ENCODE peak calls at places on chromosomes 13 and 19, in nine cellular contexts. I, M, R, B, Q, D, L, V and N are unnamed samples. For H3K4me1, the result is how much of the 10 kb centered on the place peaks cover.

GRCh38 chr13:40640845-40641458 is 25.5 kb downstream of the FOXO1 start:
- DNase-seq in I (no peak), M (no peak), R (no peak), B (no peak), Q (peak), D (no peak), L (no peak), V (no peak), N (no peak)

GRCh38 chr13:72920097-72920496 is 138.2 kb downstream of the PIBF1 start:
- DNase-seq in I (no peak), M (peak), R (no peak), B (peak), Q (no peak), D (no peak), L (no peak), V (peak), N (no peak)

GRCh38 chr13:49651775-49652690 is 23.7 kb downstream of the ARL11 start:
- DNase-seq in I (no peak), M (no peak), R (peak), B (no peak), Q (no peak), D (no peak), L (no peak), V (no peak), N (no peak)

GRCh38 chr13:43023244-43023931 is at the start of gene DNAJC15:
- DNase-seq in I (peak), M (peak), R (peak), B (peak), Q (peak), D (peak), L (peak), V (peak), N (peak)

GRCh38 chr19:2487090-2487489 is 11.2 kb downstream of the GADD45B start:
- DNase-seq in I (no peak), M (no peak), R (no peak), B (no peak), Q (no peak), D (no peak), L (no peak), V (no peak), N (no peak)

GRCh38 chr19:41273076-41273475 is 8.9 kb downstream of the HNRNPUL1 start:
- DNase-seq in I (no peak), M (no peak), R (no peak), B (no peak), Q (no peak), D (no peak), L (no peak), V (no peak), N (no peak)

GRCh38 chr13:23279321-23279720 is 98.5 kb downstream of the SGCG start:
- DNase-seq in I (no peak), M (no peak), R (no peak), B (no peak), Q (no peak), D (no peak), L (no peak), V (no peak), N (no peak)

GRCh38 chr13:99750951-99751350 is 220.6 kb downstream of the ZIC5 start:
- DNase-seq in I (no peak), M (no peak), R (no peak), B (no peak), Q (no peak), D (no peak), L (no peak), V (no peak), N (no peak)

GRCh38 chr13:79867248-79867647 is 386.3 kb downstream of the NDFIP2 start:
- DNase-seq in I (no peak), M (no peak), R (no peak), B (no peak), Q (no peak), D (no peak), L (no peak), V (no peak), N (no peak)

GRCh38 chr19:497476-497860 is 1.2 kb downstream of the MADCAM1 start:
- DNase-seq in I (no peak), M (no peak), R (no peak), B (no peak), Q (no peak), D (no peak), L (no peak), V (peak), N (no peak)

GRCh38 chr13:51249254-51249653 is 27.1 kb downstream of the FAM124A start:
- DNase-seq in I (no peak), M (no peak), R (no peak), B (no peak), Q (peak), D (no peak), L (no peak), V (no peak), N (no peak)

GRCh38 chr13:92354583-92354982 is 872.0 kb upstream of the GPC6 start:
- DNase-seq in I (no peak), M (no peak), R (no peak), B (no peak), Q (no peak), D (no peak), L (no peak), V (no peak), N (no peak)

GRCh38 chr19:51131780-51132680 is 7.3 kb downstream of the SIGLEC9 start:
- DNase-seq in I (peak), M (peak), R (peak), B (peak), Q (no peak), D (peak), L (no peak), V (peak), N (peak)

GRCh38 chr19:9165256-9165655 is 13.5 kb upstream of the OR7D2 start:
- DNase-seq in I (no peak), M (no peak), R (no peak), B (no peak), Q (no peak), D (no peak), L (peak), V (no peak), N (no peak)

GRCh38 chr19:12055784-12056183 is 3.0 kb upstream of the ZNF878 start:
- DNase-seq in I (no peak), M (no peak), R (no peak), B (no peak), Q (peak), D (no peak), L (peak), V (no peak), N (no peak)

GRCh38 chr13:75458696-75459422 is 23.1 kb downstream of the TBC1D4 start:
- DNase-seq in I (peak), M (peak), R (peak), B (peak), Q (no peak), D (peak), L (no peak), V (peak), N (no peak)

GRCh38 chr13:100721885-100722512 is 47.4 kb upstream of the TMTC4 start:
- DNase-seq in I (peak), M (peak), R (peak), B (peak), Q (peak), D (peak), L (no peak), V (no peak), N (peak)

GRCh38 chr19:3572132-3572854 is 451 bp upstream of the HMG20B start:
- DNase-seq in I (peak), M (peak), R (peak), B (peak), Q (peak), D (peak), L (peak), V (peak), N (peak)

GRCh38 chr13:46905249-46905648 is 8.4 kb upstream of the HTR2A start:
- DNase-seq in I (no peak), M (no peak), R (no peak), B (no peak), Q (peak), D (no peak), L (no peak), V (no peak), N (no peak)

GRCh38 chr19:19160489-19161035 is 9.5 kb downstream of the MEF2B start:
- DNase-seq in I (no peak), M (no peak), R (no peak), B (no peak), Q (no peak), D (no peak), L (no peak), V (no peak), N (no peak)

GRCh38 chr13:107271226-107271625 is 703.3 kb upstream of the ARGLU1 start:
- DNase-seq in I (no peak), M (no peak), R (no peak), B (no peak), Q (peak), D (peak), L (no peak), V (no peak), N (no peak)

GRCh38 chr13:25114220-25114619 is 18.3 kb downstream of the PABPC3 start:
- DNase-seq in I (peak), M (peak), R (peak), B (peak), Q (peak), D (peak), L (peak), V (peak), N (peak)

GRCh38 chr13:42969558-42970172 is 22.4 kb downstream of the EPSTI1 start:
- DNase-seq in I (peak), M (peak), R (peak), B (peak), Q (peak), D (peak), L (no peak), V (peak), N (peak)

GRCh38 chr13:60318186-60318585 is 78.8 kb upstream of the TDRD3 start:
- DNase-seq in I (no peak), M (no peak), R (no peak), B (no peak), Q (no peak), D (no peak), L (no peak), V (no peak), N (no peak)

GRCh38 chr19:12837225-12837624 is 1.1 kb upstream of the MAST1 start:
- DNase-seq in I (no peak), M (no peak), R (no peak), B (no peak), Q (peak), D (no peak), L (no peak), V (no peak), N (no peak)

GRCh38 chr13:65959305-65959704 is 1270.8 kb downstream of the PCDH9 start:
- DNase-seq in I (no peak), M (no peak), R (no peak), B (no peak), Q (peak), D (no peak), L (no peak), V (no peak), N (no peak)

GRCh38 chr19:36215276-36216171 is 618 bp downstream of the ZNF146 start:
- DNase-seq in I (no peak), M (no peak), R (peak), B (no peak), Q (peak), D (peak), L (no peak), V (no peak), N (peak)

GRCh38 chr19:23283925-23284324 is 33.7 kb upstream of the ZNF724 start:
- DNase-seq in I (peak), M (peak), R (peak), B (peak), Q (peak), D (peak), L (no peak), V (peak), N (no peak)

GRCh38 chr13:58953638-58954037 is 1210.1 kb downstream of the DIAPH3 start:
- DNase-seq in I (no peak), M (no peak), R (no peak), B (no peak), Q (no peak), D (no peak), L (no peak), V (no peak), N (no peak)

GRCh38 chr19:1690570-1691307 is 38.3 kb upstream of the TCF3 start:
- DNase-seq in I (peak), M (peak), R (no peak), B (peak), Q (peak), D (peak), L (no peak), V (no peak), N (peak)

GRCh38 chr13:79194272-79194671 is 211.8 kb downstream of the RBM26 start:
- DNase-seq in I (no peak), M (no peak), R (no peak), B (peak), Q (no peak), D (no peak), L (no peak), V (no peak), N (no peak)

GRCh38 chr13:105982219-105982618 is 553.2 kb downstream of the EFNB2 start:
- DNase-seq in I (no peak), M (no peak), R (no peak), B (no peak), Q (no peak), D (peak), L (no peak), V (no peak), N (no peak)

GRCh38 chr13:65453982-65454381 is 1776.2 kb downstream of the PCDH9 start:
- DNase-seq in I (no peak), M (no peak), R (no peak), B (no peak), Q (no peak), D (no peak), L (no peak), V (no peak), N (no peak)

GRCh38 chr19:15464394-15465385 is at the start of gene RASAL3:
- DNase-seq in I (peak), M (no peak), R (no peak), B (peak), Q (no peak), D (no peak), L (no peak), V (no peak), N (no peak)

GRCh38 chr13:42099962-42100675 is 51.7 kb downstream of the DGKH start:
- DNase-seq in I (no peak), M (no peak), R (no peak), B (no peak), Q (no peak), D (no peak), L (no peak), V (no peak), N (no peak)

GRCh38 chr19:49915271-49915670 is 13.7 kb upstream of the ATF5 start:
- DNase-seq in I (no peak), M (no peak), R (no peak), B (no peak), Q (no peak), D (no peak), L (no peak), V (no peak), N (no peak)

GRCh38 chr19:49916839-49917733 is 11.9 kb upstream of the ATF5 start:
- DNase-seq in I (no peak), M (no peak), R (no peak), B (no peak), Q (no peak), D (peak), L (no peak), V (no peak), N (no peak)

GRCh38 chr19:49911381-49912145 is 14.9 kb upstream of the IL4I1 start:
- DNase-seq in I (no peak), M (peak), R (no peak), B (no peak), Q (no peak), D (no peak), L (no peak), V (no peak), N (no peak)

GRCh38 chr19:49912965-49913685 is 15.9 kb upstream of the ATF5 start:
- DNase-seq in I (no peak), M (no peak), R (no peak), B (no peak), Q (no peak), D (no peak), L (no peak), V (no peak), N (peak)

DNA sequence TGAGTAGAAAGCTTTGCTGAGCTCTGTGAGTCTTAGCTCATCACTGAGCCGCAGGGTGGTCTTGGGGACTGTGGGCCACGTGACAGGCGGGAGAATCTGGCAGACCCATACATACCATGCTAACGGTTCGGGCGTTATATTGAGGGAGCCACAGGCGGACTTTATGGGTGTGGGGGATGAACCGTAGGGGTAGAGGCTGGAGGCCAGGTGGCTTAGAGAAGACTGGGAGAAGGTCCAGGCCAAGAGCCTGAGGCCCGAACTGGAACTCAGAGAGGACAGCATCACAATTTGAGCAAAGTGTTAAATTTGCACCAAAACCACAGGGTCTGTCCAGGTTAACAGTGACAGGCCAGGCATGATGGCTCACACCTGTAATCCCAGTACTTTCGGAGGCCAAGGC is 15.3 kb upstream of the ATF5 start:
- DNase-seq in I (no peak), M (no peak), R (no peak), B (no peak), Q (no peak), D (no peak), L (no peak), V (no peak), N (no peak)
- H3K4me1 ChIP-seq in I (under half), M (under half), R (under half), B (under half), Q (under half), D (under half), L (under half), V (under half), N (under half)

GRCh38 chr13:39369161-39369890 is 233.7 kb downstream of the LHFPL6 start:
- DNase-seq in I (no peak), M (no peak), R (no peak), B (no peak), Q (no peak), D (no peak), L (no peak), V (no peak), N (no peak)
- H3K4me1 ChIP-seq in I (under half), M (under half), R (under half), B (under half), Q (under half), D (under half), L (under half), V (under half), N (under half)

GRCh38 chr19:10192922-10193321 is 1.8 kb downstream of the DNMT1 start:
- DNase-seq in I (no peak), M (no peak), R (no peak), B (no peak), Q (no peak), D (no peak), L (no peak), V (no peak), N (no peak)

GRCh38 chr19:10191347-10191746 is 3.4 kb downstream of the DNMT1 start:
- DNase-seq in I (no peak), M (peak), R (peak), B (no peak), Q (peak), D (no peak), L (peak), V (no peak), N (peak)

GRCh38 chr19:10187315-10187714 is 7.4 kb downstream of the DNMT1 start:
- DNase-seq in I (no peak), M (no peak), R (no peak), B (no peak), Q (no peak), D (no peak), L (no peak), V (no peak), N (no peak)

GRCh38 chr19:10193666-10194499 is 870 bp downstream of the DNMT1 start:
- DNase-seq in I (peak), M (no peak), R (no peak), B (no peak), Q (peak), D (no peak), L (peak), V (peak), N (no peak)

DNA sequence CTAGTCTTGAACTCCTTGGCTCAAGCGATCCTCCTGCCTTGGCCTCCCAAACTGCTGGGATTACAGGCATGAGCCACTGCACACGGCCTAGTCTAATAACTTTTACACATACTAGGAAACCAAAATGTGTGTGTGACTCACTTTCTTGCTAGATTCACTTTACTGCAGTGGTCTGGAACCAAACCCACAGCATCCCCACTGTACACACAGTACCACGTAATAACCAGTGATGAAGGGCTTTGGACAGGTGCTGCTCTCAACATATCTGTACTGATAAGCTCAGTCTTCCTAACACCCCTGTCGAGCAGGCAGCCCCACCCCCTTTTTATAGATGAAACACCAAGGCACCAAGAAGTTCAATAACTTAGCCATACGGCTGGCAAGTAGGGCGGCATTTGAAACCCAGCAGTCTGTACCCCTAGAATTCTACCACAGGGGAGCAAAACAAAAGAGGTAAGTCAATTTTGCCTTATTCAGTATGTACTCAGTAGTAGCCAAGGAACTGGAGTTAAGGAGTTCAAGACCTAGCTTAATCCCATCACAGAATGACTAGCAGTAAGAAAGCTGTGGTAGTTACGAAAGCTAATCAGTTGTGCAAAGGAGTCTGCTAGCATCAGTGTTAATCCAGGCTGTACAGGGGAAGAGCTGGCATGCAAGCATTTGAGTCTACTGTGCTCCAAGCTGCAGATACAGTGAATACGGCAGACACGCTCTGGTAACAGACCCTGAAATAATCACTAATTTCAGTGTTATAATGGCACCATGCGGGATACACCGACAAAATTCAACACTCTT is 4.9 kb downstream of the DNMT1 start:
- DNase-seq in I (no peak), M (no peak), R (no peak), B (no peak), Q (no peak), D (no peak), L (no peak), V (no peak), N (no peak)
- H3K4me1 ChIP-seq in I (under half), M (under half), R (under half), B (under half), Q (under half), D (under half), L (under half), V (under half), N (under half)

GRCh38 chr13:29436291-29436690 is 159.2 kb downstream of the SLC7A1 start:
- DNase-seq in I (no peak), M (no peak), R (no peak), B (no peak), Q (peak), D (no peak), L (no peak), V (no peak), N (no peak)

GRCh38 chr13:29436721-29437250 is 158.7 kb downstream of the SLC7A1 start:
- DNase-seq in I (no peak), M (no peak), R (no peak), B (no peak), Q (no peak), D (no peak), L (no peak), V (no peak), N (no peak)

GRCh38 chr13:29438772-29439171 is 156.7 kb downstream of the SLC7A1 start:
- DNase-seq in I (no peak), M (no peak), R (no peak), B (no peak), Q (no peak), D (no peak), L (no peak), V (peak), N (no peak)

GRCh38 chr13:29435125-29435911 is 160.2 kb downstream of the SLC7A1 start:
- DNase-seq in I (no peak), M (peak), R (no peak), B (peak), Q (peak), D (no peak), L (no peak), V (no peak), N (no peak)

DNA sequence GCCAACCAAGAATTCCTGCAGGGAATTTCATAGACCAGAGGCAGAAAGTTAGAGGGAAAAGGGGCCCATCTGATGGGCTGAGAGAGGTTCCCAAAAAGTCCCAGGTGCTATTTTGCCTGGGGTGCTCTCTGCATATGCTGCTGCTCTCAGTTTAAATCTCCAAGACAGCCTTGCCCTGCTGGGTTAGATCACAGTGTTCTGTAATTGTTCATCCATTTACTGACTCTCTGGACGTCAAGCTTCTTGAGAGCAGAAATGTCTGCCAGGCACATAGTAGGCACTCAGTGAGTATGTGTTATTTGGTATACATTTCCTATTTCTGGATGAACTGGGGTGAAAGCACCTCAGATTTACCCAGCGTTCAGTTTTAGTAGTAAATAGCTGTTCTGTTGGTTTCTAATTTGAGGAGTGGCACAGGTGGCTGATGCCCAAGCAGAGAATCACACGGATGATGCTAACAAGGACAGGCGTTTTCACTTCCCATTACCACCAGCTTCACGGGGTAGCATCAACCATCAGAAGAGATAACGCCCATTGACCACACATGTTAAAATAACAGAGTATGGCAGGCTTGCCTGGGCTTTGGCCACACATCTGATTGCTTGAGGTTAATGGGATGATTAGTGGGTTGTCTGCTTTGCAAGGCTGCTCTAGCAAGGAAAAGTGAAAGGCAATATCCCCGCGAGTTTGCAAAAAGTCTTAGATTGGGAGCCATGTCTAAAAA is 161.1 kb downstream of the SLC7A1 start:
- DNase-seq in I (no peak), M (no peak), R (no peak), B (no peak), Q (no peak), D (no peak), L (no peak), V (no peak), N (no peak)
- H3K4me1 ChIP-seq in I (under half), M (under half), R (under half), B (under half), Q (under half), D (under half), L (under half), V (under half), N (under half)